ENCODE peak calls at places on chromosomes 7 and 10, in five cellular contexts. One of them, this sample, is unnamed.

GRCh38 chr10:33381897-33382578 is 47.6 kb upstream of the NRP1 start:
- DNase-seq in aorta: no peak
- DNase-seq in brain microvascular endothelial cell: no peak
- DNase-seq in GM12878: no peak
- DNase-seq in astrocyte of the spinal cord: peak
- DNase-seq in this sample: peak

GRCh38 chr7:149071641-149072437 is 18.7 kb downstream of the ZNF786 start:
- DNase-seq in astrocyte of the spinal cord: no peak
- DNase-seq in GM12878: no peak
- DNase-seq in aorta: peak
- DNase-seq in brain microvascular endothelial cell: no peak
- DNase-seq in this sample: no peak

GRCh38 chr7:26369519-26370385 is 78.1 kb downstream of the SNX10 start:
- DNase-seq in astrocyte of the spinal cord: peak
- DNase-seq in brain microvascular endothelial cell: peak
- DNase-seq in aorta: no peak
- DNase-seq in GM12878: no peak
- DNase-seq in this sample: no peak

GRCh38 chr7:158228986-158229385 is 358.6 kb downstream of the PTPRN2 start:
- DNase-seq in astrocyte of the spinal cord: no peak
- DNase-seq in GM12878: no peak
- DNase-seq in brain microvascular endothelial cell: no peak
- DNase-seq in aorta: no peak
- DNase-seq in this sample: no peak

GRCh38 chr10:91864744-91865143 is 44.5 kb downstream of the FGFBP3 start:
- DNase-seq in brain microvascular endothelial cell: no peak
- DNase-seq in aorta: no peak
- DNase-seq in astrocyte of the spinal cord: no peak
- DNase-seq in GM12878: no peak
- DNase-seq in this sample: no peak

GRCh38 chr7:37833107-37833817 is 15.1 kb upstream of the NME8 start:
- DNase-seq in brain microvascular endothelial cell: peak
- DNase-seq in astrocyte of the spinal cord: peak
- DNase-seq in aorta: peak
- DNase-seq in GM12878: no peak
- DNase-seq in this sample: peak

GRCh38 chr7:14738086-14738485 is 164.5 kb downstream of the DGKB start:
- DNase-seq in aorta: no peak
- DNase-seq in brain microvascular endothelial cell: no peak
- DNase-seq in GM12878: no peak
- DNase-seq in astrocyte of the spinal cord: no peak
- DNase-seq in this sample: no peak

GRCh38 chr10:132276179-132276675 is 31.5 kb downstream of the STK32C start:
- DNase-seq in aorta: peak
- DNase-seq in GM12878: no peak
- DNase-seq in brain microvascular endothelial cell: no peak
- DNase-seq in astrocyte of the spinal cord: no peak
- DNase-seq in this sample: no peak

GRCh38 chr10:11443468-11444147 is 167.8 kb downstream of the USP6NL start:
- DNase-seq in aorta: no peak
- DNase-seq in GM12878: no peak
- DNase-seq in brain microvascular endothelial cell: no peak
- DNase-seq in astrocyte of the spinal cord: no peak
- DNase-seq in this sample: no peak

GRCh38 chr10:4234661-4235060 is 449.7 kb upstream of the KLF6 start:
- DNase-seq in GM12878: no peak
- DNase-seq in aorta: no peak
- DNase-seq in astrocyte of the spinal cord: no peak
- DNase-seq in brain microvascular endothelial cell: no peak
- DNase-seq in this sample: no peak

GRCh38 chr7:140060788-140061606 is 1.8 kb downstream of the PARP12 start:
- DNase-seq in brain microvascular endothelial cell: peak
- DNase-seq in aorta: peak
- DNase-seq in astrocyte of the spinal cord: peak
- DNase-seq in GM12878: no peak
- DNase-seq in this sample: peak

GRCh38 chr10:23693895-23694294 is 255.0 kb downstream of the OTUD1 start:
- DNase-seq in aorta: no peak
- DNase-seq in GM12878: no peak
- DNase-seq in brain microvascular endothelial cell: no peak
- DNase-seq in astrocyte of the spinal cord: no peak
- DNase-seq in this sample: no peak

GRCh38 chr10:77173615-77174461 is 463.8 kb downstream of the KCNMA1 start:
- DNase-seq in astrocyte of the spinal cord: peak
- DNase-seq in aorta: peak
- DNase-seq in brain microvascular endothelial cell: peak
- DNase-seq in GM12878: peak
- DNase-seq in this sample: no peak

GRCh38 chr7:55140221-55140980 is 121.6 kb downstream of the EGFR start:
- DNase-seq in brain microvascular endothelial cell: peak
- DNase-seq in GM12878: peak
- DNase-seq in aorta: no peak
- DNase-seq in astrocyte of the spinal cord: peak
- DNase-seq in this sample: peak

GRCh38 chr7:40115941-40116340 is 18.5 kb downstream of the MPLKIP start:
- DNase-seq in GM12878: no peak
- DNase-seq in aorta: no peak
- DNase-seq in brain microvascular endothelial cell: no peak
- DNase-seq in astrocyte of the spinal cord: no peak
- DNase-seq in this sample: no peak

GRCh38 chr10:86644412-86645110 is 9.8 kb upstream of the OPN4 start:
- DNase-seq in brain microvascular endothelial cell: peak
- DNase-seq in aorta: no peak
- DNase-seq in GM12878: peak
- DNase-seq in astrocyte of the spinal cord: peak
- DNase-seq in this sample: peak

GRCh38 chr10:71726673-71727428 is 7.3 kb upstream of the C10orf105 start:
- DNase-seq in brain microvascular endothelial cell: no peak
- DNase-seq in astrocyte of the spinal cord: no peak
- DNase-seq in GM12878: peak
- DNase-seq in aorta: peak
- DNase-seq in this sample: no peak

GRCh38 chr10:110802090-110802489 is 69.6 kb upstream of the PDCD4 start:
- DNase-seq in aorta: no peak
- DNase-seq in astrocyte of the spinal cord: peak
- DNase-seq in brain microvascular endothelial cell: no peak
- DNase-seq in GM12878: no peak
- DNase-seq in this sample: peak

GRCh38 chr10:6953131-6953834 is 373.2 kb upstream of the PRKCQ start:
- DNase-seq in aorta: no peak
- DNase-seq in astrocyte of the spinal cord: peak
- DNase-seq in GM12878: no peak
- DNase-seq in brain microvascular endothelial cell: no peak
- DNase-seq in this sample: peak

GRCh38 chr10:35911954-35912353 is 269.9 kb upstream of the FZD8 start:
- DNase-seq in GM12878: no peak
- DNase-seq in brain microvascular endothelial cell: no peak
- DNase-seq in astrocyte of the spinal cord: no peak
- DNase-seq in aorta: no peak
- DNase-seq in this sample: no peak

GRCh38 chr7:107151538-107151937 is 17.3 kb upstream of the HBP1 start:
- DNase-seq in aorta: no peak
- DNase-seq in astrocyte of the spinal cord: no peak
- DNase-seq in brain microvascular endothelial cell: no peak
- DNase-seq in GM12878: no peak
- DNase-seq in this sample: no peak

GRCh38 chr10:23869548-23869947 is 339.4 kb upstream of the KIAA1217 start:
- DNase-seq in brain microvascular endothelial cell: no peak
- DNase-seq in aorta: no peak
- DNase-seq in GM12878: no peak
- DNase-seq in astrocyte of the spinal cord: no peak
- DNase-seq in this sample: no peak

GRCh38 chr7:65251851-65252620 is 121.6 kb upstream of the ZNF92 start:
- DNase-seq in astrocyte of the spinal cord: peak
- DNase-seq in GM12878: peak
- DNase-seq in aorta: no peak
- DNase-seq in brain microvascular endothelial cell: peak
- DNase-seq in this sample: no peak

GRCh38 chr10:82037076-82037475 is 162.1 kb downstream of the NRG3 start:
- DNase-seq in astrocyte of the spinal cord: no peak
- DNase-seq in brain microvascular endothelial cell: no peak
- DNase-seq in GM12878: no peak
- DNase-seq in aorta: peak
- DNase-seq in this sample: no peak

GRCh38 chr10:99777918-99778716 is 4.3 kb upstream of the ABCC2 start:
- DNase-seq in brain microvascular endothelial cell: no peak
- DNase-seq in GM12878: no peak
- DNase-seq in aorta: no peak
- DNase-seq in astrocyte of the spinal cord: no peak
- DNase-seq in this sample: no peak

GRCh38 chr7:101952355-101953247 is 135.2 kb downstream of the CUX1 start:
- DNase-seq in aorta: peak
- DNase-seq in astrocyte of the spinal cord: peak
- DNase-seq in GM12878: no peak
- DNase-seq in brain microvascular endothelial cell: peak
- DNase-seq in this sample: peak

GRCh38 chr7:101399759-101400158 is 37.1 kb downstream of the COL26A1 start:
- DNase-seq in astrocyte of the spinal cord: no peak
- DNase-seq in aorta: no peak
- DNase-seq in brain microvascular endothelial cell: no peak
- DNase-seq in GM12878: no peak
- DNase-seq in this sample: no peak

GRCh38 chr10:106384541-106384940 is 780.0 kb downstream of the SORCS1 start:
- DNase-seq in astrocyte of the spinal cord: no peak
- DNase-seq in brain microvascular endothelial cell: no peak
- DNase-seq in GM12878: no peak
- DNase-seq in aorta: no peak
- DNase-seq in this sample: peak

GRCh38 chr10:27542812-27543211 is 38.7 kb downstream of the RAB18 start:
- DNase-seq in astrocyte of the spinal cord: peak
- DNase-seq in aorta: no peak
- DNase-seq in brain microvascular endothelial cell: peak
- DNase-seq in GM12878: no peak
- DNase-seq in this sample: peak

GRCh38 chr10:90288403-90288933 is 569.4 kb downstream of the HTR7 start:
- DNase-seq in astrocyte of the spinal cord: peak
- DNase-seq in aorta: no peak
- DNase-seq in GM12878: no peak
- DNase-seq in brain microvascular endothelial cell: peak
- DNase-seq in this sample: no peak

GRCh38 chr10:77628906-77629730 is 8.5 kb downstream of the KCNMA1 start:
- DNase-seq in brain microvascular endothelial cell: peak
- DNase-seq in astrocyte of the spinal cord: peak
- DNase-seq in aorta: no peak
- DNase-seq in GM12878: no peak
- DNase-seq in this sample: no peak

GRCh38 chr10:17348111-17349008 is 106.0 kb downstream of the ST8SIA6 start:
- DNase-seq in GM12878: no peak
- DNase-seq in aorta: peak
- DNase-seq in brain microvascular endothelial cell: peak
- DNase-seq in astrocyte of the spinal cord: peak
- DNase-seq in this sample: peak
- H3K4me3 ChIP-seq in GM12878: no peak
- H3K4me3 ChIP-seq in aorta: peak
- H3K4me3 ChIP-seq in brain microvascular endothelial cell: peak
- H3K4me3 ChIP-seq in astrocyte of the spinal cord: peak
- H3K4me3 ChIP-seq in this sample: peak

GRCh38 chr10:61125560-61126250 is 181.7 kb upstream of the RHOBTB1 start:
- DNase-seq in aorta: no peak
- DNase-seq in GM12878: no peak
- DNase-seq in astrocyte of the spinal cord: no peak
- DNase-seq in brain microvascular endothelial cell: no peak
- DNase-seq in this sample: no peak
- H3K4me3 ChIP-seq in aorta: no peak
- H3K4me3 ChIP-seq in GM12878: no peak
- H3K4me3 ChIP-seq in astrocyte of the spinal cord: no peak
- H3K4me3 ChIP-seq in brain microvascular endothelial cell: no peak
- H3K4me3 ChIP-seq in this sample: no peak

GRCh38 chr7:130961128-130961601 is 227.2 kb upstream of the KLF14 start:
- DNase-seq in aorta: no peak
- DNase-seq in brain microvascular endothelial cell: peak
- DNase-seq in astrocyte of the spinal cord: peak
- DNase-seq in GM12878: peak
- DNase-seq in this sample: no peak

GRCh38 chr7:130957722-130958360 is 223.8 kb upstream of the KLF14 start:
- DNase-seq in GM12878: no peak
- DNase-seq in aorta: no peak
- DNase-seq in astrocyte of the spinal cord: no peak
- DNase-seq in brain microvascular endothelial cell: no peak
- DNase-seq in this sample: no peak

GRCh38 chr7:130958846-130959245 is 224.8 kb upstream of the KLF14 start:
- DNase-seq in aorta: no peak
- DNase-seq in brain microvascular endothelial cell: no peak
- DNase-seq in GM12878: no peak
- DNase-seq in astrocyte of the spinal cord: no peak
- DNase-seq in this sample: no peak

GRCh38 chr7:130960208-130960988 is 226.4 kb upstream of the KLF14 start:
- DNase-seq in brain microvascular endothelial cell: peak
- DNase-seq in aorta: no peak
- DNase-seq in astrocyte of the spinal cord: peak
- DNase-seq in GM12878: peak
- DNase-seq in this sample: peak

GRCh38 chr7:130959743-130960207 is 225.8 kb upstream of the KLF14 start:
- DNase-seq in astrocyte of the spinal cord: peak
- DNase-seq in aorta: no peak
- DNase-seq in GM12878: no peak
- DNase-seq in brain microvascular endothelial cell: peak
- DNase-seq in this sample: no peak
- H3K4me3 ChIP-seq in astrocyte of the spinal cord: peak
- H3K4me3 ChIP-seq in aorta: no peak
- H3K4me3 ChIP-seq in GM12878: peak
- H3K4me3 ChIP-seq in brain microvascular endothelial cell: peak
- H3K4me3 ChIP-seq in this sample: peak

GRCh38 chr7:100128602-100128963 is 1.8 kb downstream of the MBLAC1 start:
- DNase-seq in brain microvascular endothelial cell: no peak
- DNase-seq in GM12878: no peak
- DNase-seq in aorta: no peak
- DNase-seq in astrocyte of the spinal cord: no peak
- DNase-seq in this sample: no peak
- H3K4me3 ChIP-seq in brain microvascular endothelial cell: no peak
- H3K4me3 ChIP-seq in GM12878: peak
- H3K4me3 ChIP-seq in aorta: no peak
- H3K4me3 ChIP-seq in astrocyte of the spinal cord: no peak
- H3K4me3 ChIP-seq in this sample: no peak

DNA sequence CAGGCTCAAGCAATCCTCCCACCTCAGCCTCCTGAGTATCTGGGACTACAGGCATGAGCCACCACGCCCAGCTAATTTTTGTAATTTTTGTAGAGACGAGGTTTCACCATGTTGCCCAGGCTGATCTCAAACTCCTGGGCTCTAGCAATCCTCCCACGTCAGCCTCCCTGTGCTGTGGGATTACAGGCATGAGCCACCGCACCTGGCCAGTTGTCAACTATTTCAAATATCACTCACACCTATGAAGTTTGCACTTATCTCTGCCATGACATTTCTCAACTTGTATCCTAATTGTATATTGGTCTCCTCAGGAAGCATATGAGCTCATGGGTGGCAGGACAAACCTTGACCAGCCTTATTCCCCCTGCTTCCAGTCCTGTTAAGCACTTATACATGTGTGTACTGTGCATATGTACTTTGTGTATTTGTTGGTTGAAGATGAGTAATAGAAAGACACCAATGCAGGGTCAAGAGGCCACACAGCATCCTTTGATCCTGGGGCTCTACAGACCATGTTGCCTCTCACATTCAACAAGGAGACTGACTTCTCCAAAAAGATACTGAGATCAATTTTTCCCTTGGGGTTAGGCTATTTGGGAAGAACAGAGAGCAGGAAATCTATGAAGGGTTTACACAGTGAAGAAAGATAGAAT is 82.2 kb downstream of the SLC16A9 start:
- DNase-seq in brain microvascular endothelial cell: no peak
- DNase-seq in astrocyte of the spinal cord: no peak
- DNase-seq in aorta: no peak
- DNase-seq in GM12878: no peak
- DNase-seq in this sample: no peak
- H3K4me3 ChIP-seq in brain microvascular endothelial cell: no peak
- H3K4me3 ChIP-seq in astrocyte of the spinal cord: no peak
- H3K4me3 ChIP-seq in aorta: no peak
- H3K4me3 ChIP-seq in GM12878: no peak
- H3K4me3 ChIP-seq in this sample: no peak